ENCODE peak calls at places on chromosomes 1 and 21, in nine cellular contexts. One of them, this sample, is unnamed.
A peak's percentile ranks its signal among the peaks of the same experiment; 100 is the strongest.

GRCh38 chr1:15900662-15901279 is 53.3 kb downstream of the SPEN start:
- DNase-seq in WTC11: no peak
- DNase-seq in tibial artery: no peak
- DNase-seq in fibroblast of lung: no peak
- DNase-seq in dorsolateral prefrontal cortex: no peak
- DNase-seq in neural progenitor cell: no peak
- DNase-seq in cardiac muscle cell: no peak
- DNase-seq in cardiac fibroblast: no peak
- DNase-seq in fibroblast of mammary gland: no peak
- DNase-seq in this sample: no peak

GRCh38 chr1:1093610-1093943 is 19.5 kb upstream of the RNF223 start:
- DNase-seq in WTC11: no peak
- DNase-seq in tibial artery: peak; percentile 3
- DNase-seq in fibroblast of lung: no peak
- DNase-seq in dorsolateral prefrontal cortex: peak; percentile 27
- DNase-seq in neural progenitor cell: no peak
- DNase-seq in cardiac muscle cell: no peak
- DNase-seq in cardiac fibroblast: no peak
- DNase-seq in fibroblast of mammary gland: no peak
- DNase-seq in this sample: no peak

GRCh38 chr1:1157914-1158710 is 15.6 kb upstream of the TTLL10 start:
- DNase-seq in WTC11: no peak
- DNase-seq in tibial artery: peak; percentile 28
- DNase-seq in fibroblast of lung: peak; percentile 27
- DNase-seq in dorsolateral prefrontal cortex: peak; percentile 84
- DNase-seq in neural progenitor cell: peak; percentile 77
- DNase-seq in cardiac muscle cell: no peak
- DNase-seq in cardiac fibroblast: peak; percentile 26
- DNase-seq in fibroblast of mammary gland: peak; percentile 1
- DNase-seq in this sample: no peak

GRCh38 chr1:24983006-24983680 is 53.1 kb upstream of the RUNX3 start:
- DNase-seq in WTC11: no peak
- DNase-seq in tibial artery: no peak
- DNase-seq in fibroblast of lung: no peak
- DNase-seq in dorsolateral prefrontal cortex: no peak
- DNase-seq in neural progenitor cell: no peak
- DNase-seq in cardiac muscle cell: no peak
- DNase-seq in cardiac fibroblast: no peak
- DNase-seq in fibroblast of mammary gland: no peak
- DNase-seq in this sample: no peak

GRCh38 chr1:111990878-111991760 is 1.7 kb upstream of the KCND3 start:
- DNase-seq in WTC11: peak; percentile 67
- DNase-seq in tibial artery: peak; percentile 51
- DNase-seq in fibroblast of lung: peak; percentile 36
- DNase-seq in dorsolateral prefrontal cortex: peak; percentile 73
- DNase-seq in neural progenitor cell: peak; percentile 87
- DNase-seq in cardiac muscle cell: peak; percentile 69
- DNase-seq in cardiac fibroblast: peak; percentile 60
- DNase-seq in fibroblast of mammary gland: peak; percentile 20
- DNase-seq in this sample: no peak

GRCh38 chr1:76083189-76083588 is 8.6 kb downstream of the ST6GALNAC3 start:
- DNase-seq in WTC11: no peak
- DNase-seq in tibial artery: peak; percentile 21
- DNase-seq in fibroblast of lung: no peak
- DNase-seq in dorsolateral prefrontal cortex: peak; percentile 64
- DNase-seq in neural progenitor cell: peak; percentile 34
- DNase-seq in cardiac muscle cell: no peak
- DNase-seq in cardiac fibroblast: no peak
- DNase-seq in fibroblast of mammary gland: no peak
- DNase-seq in this sample: no peak

GRCh38 chr1:222618880-222619321 is 1.0 kb downstream of the MIA3 start:
- DNase-seq in WTC11: peak; percentile 29
- DNase-seq in tibial artery: peak; percentile 29
- DNase-seq in fibroblast of lung: peak; percentile 48
- DNase-seq in dorsolateral prefrontal cortex: peak; percentile 55
- DNase-seq in neural progenitor cell: peak; percentile 56
- DNase-seq in cardiac muscle cell: peak; percentile 46
- DNase-seq in cardiac fibroblast: peak; percentile 48
- DNase-seq in fibroblast of mammary gland: peak; percentile 48
- DNase-seq in this sample: no peak

GRCh38 chr1:240732390-240732789 is 120.4 kb upstream of the GREM2 start:
- DNase-seq in WTC11: no peak
- DNase-seq in tibial artery: no peak
- DNase-seq in fibroblast of lung: peak; percentile 66
- DNase-seq in dorsolateral prefrontal cortex: no peak
- DNase-seq in neural progenitor cell: peak; percentile 78
- DNase-seq in cardiac muscle cell: peak; percentile 65
- DNase-seq in cardiac fibroblast: peak; percentile 70
- DNase-seq in fibroblast of mammary gland: peak; percentile 81
- DNase-seq in this sample: no peak

GRCh38 chr1:227903614-227904501 is 43.9 kb downstream of the WNT9A start:
- DNase-seq in WTC11: no peak
- DNase-seq in tibial artery: no peak
- DNase-seq in fibroblast of lung: no peak
- DNase-seq in dorsolateral prefrontal cortex: no peak
- DNase-seq in neural progenitor cell: no peak
- DNase-seq in cardiac muscle cell: no peak
- DNase-seq in cardiac fibroblast: no peak
- DNase-seq in fibroblast of mammary gland: no peak
- DNase-seq in this sample: no peak

GRCh38 chr1:211924256-211924655 is 93.7 kb upstream of the LPGAT1 start:
- DNase-seq in WTC11: no peak
- DNase-seq in tibial artery: no peak
- DNase-seq in fibroblast of lung: no peak
- DNase-seq in dorsolateral prefrontal cortex: no peak
- DNase-seq in neural progenitor cell: no peak
- DNase-seq in cardiac muscle cell: no peak
- DNase-seq in cardiac fibroblast: no peak
- DNase-seq in fibroblast of mammary gland: no peak
- DNase-seq in this sample: no peak

GRCh38 chr1:25140073-25140797 is 92.1 kb downstream of the SYF2 start:
- DNase-seq in WTC11: no peak
- DNase-seq in tibial artery: no peak
- DNase-seq in fibroblast of lung: no peak
- DNase-seq in dorsolateral prefrontal cortex: no peak
- DNase-seq in neural progenitor cell: no peak
- DNase-seq in cardiac muscle cell: no peak
- DNase-seq in cardiac fibroblast: no peak
- DNase-seq in fibroblast of mammary gland: no peak
- DNase-seq in this sample: peak; percentile 74

GRCh38 chr1:26283871-26284596 is 4.1 kb downstream of the SH3BGRL3 start:
- DNase-seq in WTC11: no peak
- DNase-seq in tibial artery: no peak
- DNase-seq in fibroblast of lung: no peak
- DNase-seq in dorsolateral prefrontal cortex: no peak
- DNase-seq in neural progenitor cell: no peak
- DNase-seq in cardiac muscle cell: no peak
- DNase-seq in cardiac fibroblast: no peak
- DNase-seq in fibroblast of mammary gland: no peak
- DNase-seq in this sample: peak; percentile 43

GRCh38 chr1:34460193-34460592 is 283.5 kb downstream of the C1orf94 start:
- DNase-seq in WTC11: peak; percentile 74
- DNase-seq in tibial artery: no peak
- DNase-seq in fibroblast of lung: no peak
- DNase-seq in dorsolateral prefrontal cortex: no peak
- DNase-seq in neural progenitor cell: peak; percentile 47
- DNase-seq in cardiac muscle cell: peak; percentile 35
- DNase-seq in cardiac fibroblast: peak; percentile 10
- DNase-seq in fibroblast of mammary gland: peak; percentile 6
- DNase-seq in this sample: no peak
- TF ChIP-seq CTCF in WTC11: peak; percentile 61
- TF ChIP-seq CTCF in tibial artery: peak; percentile 11
- TF ChIP-seq CTCF in fibroblast of lung: no peak
- TF ChIP-seq CTCF in dorsolateral prefrontal cortex: peak; percentile 54
- TF ChIP-seq CTCF in neural progenitor cell: peak; percentile 71
- TF ChIP-seq CTCF in cardiac muscle cell: peak; percentile 30
- TF ChIP-seq CTCF in cardiac fibroblast: no peak
- TF ChIP-seq CTCF in fibroblast of mammary gland: no peak
- TF ChIP-seq CTCF in this sample: peak; percentile 75

DNA sequence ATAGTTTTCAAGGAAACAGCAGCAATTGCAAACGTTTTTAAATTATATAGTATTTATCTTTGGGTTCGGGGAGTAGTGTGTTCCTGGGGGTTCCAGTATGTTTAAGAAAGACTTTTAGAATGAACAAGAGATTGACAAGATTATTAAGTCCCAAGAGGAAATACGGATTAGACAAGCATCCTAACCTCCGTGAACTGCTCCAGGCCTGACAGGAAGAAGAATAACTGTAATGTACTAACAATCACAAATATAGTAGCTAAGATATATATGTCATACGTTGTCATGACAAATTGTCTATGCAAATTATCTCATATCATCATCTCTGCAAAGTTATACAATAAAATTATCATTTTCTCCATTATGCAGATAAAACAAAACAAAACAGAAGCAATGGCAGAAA is 1397.2 kb downstream of the MRPL39 start:
- DNase-seq in WTC11: no peak
- DNase-seq in tibial artery: no peak
- DNase-seq in fibroblast of lung: no peak
- DNase-seq in dorsolateral prefrontal cortex: no peak
- DNase-seq in neural progenitor cell: no peak
- DNase-seq in cardiac muscle cell: no peak
- DNase-seq in cardiac fibroblast: no peak
- DNase-seq in fibroblast of mammary gland: no peak
- DNase-seq in this sample: no peak
- TF ChIP-seq CTCF in WTC11: no peak
- TF ChIP-seq CTCF in tibial artery: no peak
- TF ChIP-seq CTCF in fibroblast of lung: no peak
- TF ChIP-seq CTCF in dorsolateral prefrontal cortex: no peak
- TF ChIP-seq CTCF in neural progenitor cell: no peak
- TF ChIP-seq CTCF in cardiac muscle cell: no peak
- TF ChIP-seq CTCF in cardiac fibroblast: no peak
- TF ChIP-seq CTCF in fibroblast of mammary gland: no peak
- TF ChIP-seq CTCF in this sample: no peak

GRCh38 chr1:40988280-40988679 is 8.8 kb downstream of the CTPS1 start:
- DNase-seq in WTC11: no peak
- DNase-seq in tibial artery: no peak
- DNase-seq in fibroblast of lung: no peak
- DNase-seq in dorsolateral prefrontal cortex: no peak
- DNase-seq in neural progenitor cell: no peak
- DNase-seq in cardiac muscle cell: no peak
- DNase-seq in cardiac fibroblast: no peak
- DNase-seq in fibroblast of mammary gland: no peak
- DNase-seq in this sample: no peak
- TF ChIP-seq CTCF in WTC11: no peak
- TF ChIP-seq CTCF in tibial artery: no peak
- TF ChIP-seq CTCF in fibroblast of lung: no peak
- TF ChIP-seq CTCF in dorsolateral prefrontal cortex: no peak
- TF ChIP-seq CTCF in neural progenitor cell: no peak
- TF ChIP-seq CTCF in cardiac muscle cell: no peak
- TF ChIP-seq CTCF in cardiac fibroblast: no peak
- TF ChIP-seq CTCF in fibroblast of mammary gland: no peak
- TF ChIP-seq CTCF in this sample: no peak

GRCh38 chr21:17045214-17045835 is 467.5 kb upstream of the CXADR start:
- DNase-seq in WTC11: no peak
- DNase-seq in tibial artery: no peak
- DNase-seq in fibroblast of lung: peak; percentile 27
- DNase-seq in dorsolateral prefrontal cortex: no peak
- DNase-seq in neural progenitor cell: no peak
- DNase-seq in cardiac muscle cell: peak; percentile 48
- DNase-seq in cardiac fibroblast: peak; percentile 58
- DNase-seq in fibroblast of mammary gland: peak; percentile 65
- DNase-seq in this sample: no peak
- TF ChIP-seq CTCF in WTC11: no peak
- TF ChIP-seq CTCF in tibial artery: peak; percentile 26
- TF ChIP-seq CTCF in fibroblast of lung: peak; percentile 57
- TF ChIP-seq CTCF in dorsolateral prefrontal cortex: peak; percentile 57
- TF ChIP-seq CTCF in neural progenitor cell: peak; percentile 58
- TF ChIP-seq CTCF in cardiac muscle cell: peak; percentile 49
- TF ChIP-seq CTCF in cardiac fibroblast: peak; percentile 43
- TF ChIP-seq CTCF in fibroblast of mammary gland: peak; percentile 60
- TF ChIP-seq CTCF in this sample: no peak